ENCODE peak calls at places on chromosome 16, in seven cellular contexts. Z, D, V, F, Y, T and X are unnamed samples. For H3K27me3, the result is how much of the 10 kb centered on the place peaks cover.

GRCh38 chr16:7503688-7504087 is 171.0 kb downstream of the RBFOX1 start:
- DNase-seq in Y (no peak), T (no peak), D (no peak), V (no peak), Z (no peak), F (no peak), X (no peak)

GRCh38 chr16:49282690-49283375 is 1.2 kb upstream of the CBLN1 start:
- DNase-seq in Z (peak), Y (peak), T (no peak), F (no peak), D (no peak), V (no peak), X (no peak)

GRCh38 chr16:762595-763268 is 2.2 kb downstream of the MSLN start:
- DNase-seq in Y (no peak), Z (no peak), F (no peak), V (no peak), T (no peak), D (no peak), X (no peak)

GRCh38 chr16:35691057-35691456 is 2231.6 kb downstream of the TP53TG3F start:
- DNase-seq in Z (no peak), D (no peak), F (no peak), T (no peak), V (no peak), Y (no peak), X (no peak)

GRCh38 chr16:1299868-1300203 is 9.6 kb upstream of the UBE2I start:
- DNase-seq in Y (no peak), D (no peak), T (no peak), F (no peak), Z (no peak), V (no peak), X (no peak)

GRCh38 chr16:48053346-48053745 is 102.4 kb downstream of the ABCC12 start:
- DNase-seq in T (peak), F (no peak), Y (peak), Z (peak), D (no peak), V (no peak), X (no peak)

GRCh38 chr16:52578007-52578828 is 31.3 kb upstream of the TOX3 start:
- DNase-seq in Y (no peak), V (no peak), F (no peak), T (no peak), D (no peak), Z (no peak), X (no peak)

GRCh38 chr16:85088570-85089214 is 23.6 kb downstream of the CIBAR2 start:
- DNase-seq in T (no peak), Z (no peak), D (no peak), V (no peak), F (no peak), Y (no peak), X (no peak)

GRCh38 chr16:67598527-67598926 is 36.2 kb downstream of the CTCF start:
- DNase-seq in V (no peak), Z (no peak), T (no peak), D (no peak), Y (no peak), F (no peak), X (no peak)

GRCh38 chr16:88705746-88706287 is 391 bp downstream of the RNF166 start:
- DNase-seq in T (no peak), F (no peak), Y (no peak), D (no peak), Z (no peak), V (no peak), X (no peak)

GRCh38 chr16:73503093-73503492 is 455.2 kb upstream of the ZFHX3 start:
- DNase-seq in D (no peak), Y (no peak), T (no peak), Z (no peak), V (no peak), F (no peak), X (no peak)

GRCh38 chr16:80158766-80159165 is 382.0 kb upstream of the DYNLRB2 start:
- DNase-seq in F (no peak), Y (no peak), D (no peak), T (no peak), V (no peak), Z (no peak), X (no peak)

GRCh38 chr16:69494993-69495392 is 70.6 kb downstream of the CYB5B start:
- DNase-seq in V (no peak), F (no peak), D (no peak), Y (no peak), T (no peak), Z (peak), X (no peak)

GRCh38 chr16:69406780-69407331 is 17.6 kb upstream of the CYB5B start:
- DNase-seq in T (no peak), Y (no peak), D (no peak), Z (peak), V (no peak), F (no peak), X (no peak)

GRCh38 chr16:8957509-8958157 is 6.1 kb downstream of the USP7 start:
- DNase-seq in Z (no peak), T (no peak), Y (no peak), V (no peak), F (no peak), D (no peak), X (no peak)

GRCh38 chr16:57786632-57787518 is 15.4 kb downstream of the KIFC3 start:
- DNase-seq in F (no peak), T (peak), D (peak), Y (peak), Z (peak), V (peak), X (no peak)

GRCh38 chr16:23464196-23464595 is 11.2 kb upstream of the COG7 start:
- DNase-seq in Y (no peak), F (no peak), T (no peak), Z (peak), D (no peak), V (no peak), X (no peak)

GRCh38 chr16:3659200-3659599 is 4.7 kb downstream of the DNASE1 start:
- DNase-seq in Z (no peak), Y (no peak), D (no peak), F (no peak), V (no peak), T (no peak), X (no peak)

GRCh38 chr16:82071421-82071820 is 36.4 kb downstream of the HSD17B2 start:
- DNase-seq in Y (no peak), Z (no peak), V (no peak), F (no peak), T (no peak), D (no peak), X (no peak)

GRCh38 chr16:30369091-30369937 is 980 bp downstream of the TBC1D10B start:
- DNase-seq in D (peak), Y (no peak), Z (no peak), V (no peak), T (peak), F (no peak), X (no peak)

GRCh38 chr16:88067530-88068411 is 116.5 kb downstream of the BANP start:
- DNase-seq in F (no peak), Y (no peak), D (no peak), V (no peak), Z (no peak), T (peak), X (no peak)

GRCh38 chr16:8854298-8854948 is 14.4 kb downstream of the CARHSP1 start:
- DNase-seq in V (no peak), Y (no peak), F (no peak), T (no peak), D (no peak), Z (no peak), X (peak)

GRCh38 chr16:20348365-20349185 is 3.9 kb downstream of the UMOD start:
- DNase-seq in V (no peak), D (no peak), F (no peak), T (no peak), Z (peak), Y (no peak), X (no peak)

GRCh38 chr16:81242977-81243618 is 4.6 kb downstream of the BCO1 start:
- DNase-seq in F (no peak), T (no peak), D (no peak), Z (no peak), Y (no peak), V (no peak), X (no peak)

GRCh38 chr16:27214084-27214961 is 11.0 kb downstream of the KDM8 start:
- DNase-seq in T (peak), D (no peak), V (no peak), Y (no peak), F (no peak), Z (no peak), X (no peak)

GRCh38 chr16:51636913-51637743 is 486.1 kb upstream of the SALL1 start:
- DNase-seq in T (no peak), V (no peak), Y (no peak), Z (no peak), D (no peak), F (no peak), X (no peak)

GRCh38 chr16:27678955-27679354 is 129.0 kb downstream of the KATNIP start:
- DNase-seq in F (no peak), Y (no peak), V (no peak), T (no peak), D (no peak), Z (no peak), X (no peak)

GRCh38 chr16:8863594-8864424 is 5.0 kb downstream of the CARHSP1 start:
- DNase-seq in Y (peak), V (no peak), T (no peak), D (peak), Z (peak), F (no peak), X (no peak)

GRCh38 chr16:19071811-19072777 is 4.7 kb downstream of the COQ7 start:
- DNase-seq in Z (peak), F (no peak), T (no peak), D (peak), V (no peak), Y (peak), X (peak)

GRCh38 chr16:35798885-35799426 is 2339.5 kb downstream of the TP53TG3F start:
- DNase-seq in V (no peak), F (no peak), Y (peak), D (peak), T (no peak), Z (no peak), X (no peak)

GRCh38 chr16:89103781-89104180 is 10.1 kb downstream of the ACSF3 start:
- DNase-seq in Z (no peak), D (no peak), T (no peak), F (no peak), V (no peak), Y (no peak), X (no peak)

GRCh38 chr16:77304134-77304533 is 104.9 kb downstream of the SYCE1L start:
- DNase-seq in Z (no peak), V (no peak), F (no peak), D (no peak), T (no peak), Y (no peak), X (no peak)

GRCh38 chr16:5035909-5036227 is 2.1 kb upstream of the NAGPA start:
- DNase-seq in Y (no peak), Z (no peak), T (no peak), V (no peak), D (no peak), F (no peak), X (no peak)
- H3K27ac ChIP-seq in Y (no peak), Z (no peak), T (no peak), V (no peak), D (no peak), F (no peak), X (no peak)

GRCh38 chr16:86299882-86300490 is 210.3 kb upstream of the FOXF1 start:
- DNase-seq in F (no peak), Y (no peak), Z (no peak), T (no peak), V (no peak), D (no peak), X (no peak)

GRCh38 chr16:86296263-86296662 is 214.1 kb upstream of the FOXF1 start:
- DNase-seq in Z (no peak), V (no peak), T (no peak), Y (no peak), D (no peak), F (no peak), X (no peak)

GRCh38 chr16:86297391-86297790 is 212.9 kb upstream of the FOXF1 start:
- DNase-seq in Y (no peak), Z (no peak), F (no peak), V (no peak), T (no peak), D (no peak), X (no peak)

GRCh38 chr16:86300746-86301480 is 209.4 kb upstream of the FOXF1 start:
- DNase-seq in F (no peak), Z (no peak), T (no peak), D (no peak), Y (no peak), V (no peak), X (no peak)

GRCh38 chr16:86298166-86299131 is 211.9 kb upstream of the FOXF1 start:
- DNase-seq in V (peak), D (no peak), T (no peak), Y (no peak), F (no peak), Z (no peak), X (no peak)
- H3K27me3 ChIP-seq in V (under half), D (under half), T (under half), Y (half or more), F (under half), Z (under half), X (under half)

DNA sequence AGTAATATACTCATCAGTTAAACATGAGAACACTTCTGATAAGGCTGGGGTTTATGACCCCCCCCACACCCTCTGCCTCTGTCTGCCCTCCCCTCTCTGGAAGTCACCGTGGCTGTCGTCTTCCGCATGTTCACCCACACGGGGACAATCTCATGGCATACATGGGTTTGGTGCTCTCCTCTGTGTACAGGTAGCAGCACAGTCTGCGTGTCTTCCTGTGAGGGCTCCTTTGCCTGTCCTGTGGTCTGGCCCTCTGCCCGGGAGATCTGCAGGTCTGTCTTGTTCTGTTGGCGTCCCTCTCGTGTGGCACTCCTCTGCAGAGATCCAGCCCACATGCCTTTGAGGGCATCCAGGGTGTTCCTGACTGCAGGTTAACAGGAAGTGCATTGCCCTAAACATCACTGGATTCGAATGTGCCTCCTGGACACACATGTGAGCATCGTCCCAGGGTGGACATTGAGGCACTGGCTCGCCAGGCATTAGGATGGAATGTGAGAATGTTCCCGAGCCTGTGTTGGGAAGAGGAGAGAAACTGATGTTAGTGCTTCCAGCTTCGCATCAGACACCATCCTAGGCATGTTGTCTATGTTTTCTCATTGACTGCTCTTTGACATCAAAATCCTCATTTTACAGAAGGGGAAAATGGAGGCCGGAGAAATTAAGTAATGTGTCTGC is 54.5 kb downstream of the NKD1 start:
- DNase-seq in Y (no peak), D (no peak), V (no peak), F (no peak), Z (no peak), T (no peak), X (peak)
- H3K27ac ChIP-seq in Y (no peak), D (no peak), V (peak), F (peak), Z (peak), T (peak), X (no peak)

GRCh38 chr16:56671706-56672105 is 2.1 kb downstream of the MT1H start:
- DNase-seq in Y (no peak), T (no peak), D (no peak), Z (peak), V (no peak), F (no peak), X (no peak)
- H3K27me3 ChIP-seq in Y (half or more), T (under half), D (under half), Z (under half), V (under half), F (under half), X (under half)

GRCh38 chr16:75289189-75289588 is 37.8 kb upstream of the BCAR1 start:
- DNase-seq in F (no peak), Y (no peak), V (no peak), T (no peak), D (peak), Z (no peak), X (no peak)

GRCh38 chr16:75288596-75289120 is 37.2 kb upstream of the BCAR1 start:
- DNase-seq in Z (no peak), V (no peak), T (no peak), D (no peak), Y (peak), F (no peak), X (peak)

GRCh38 chr16:75286996-75287395 is 35.6 kb upstream of the BCAR1 start:
- DNase-seq in Y (no peak), Z (no peak), V (no peak), F (no peak), T (no peak), D (no peak), X (no peak)

GRCh38 chr16:75288181-75288580 is 36.8 kb upstream of the BCAR1 start:
- DNase-seq in V (no peak), Y (no peak), D (no peak), F (no peak), T (no peak), Z (peak), X (no peak)

GRCh38 chr16:75287708-75288107 is 36.3 kb upstream of the BCAR1 start:
- DNase-seq in F (no peak), T (no peak), D (no peak), Z (peak), V (no peak), Y (no peak), X (no peak)
- H3K27ac ChIP-seq in F (no peak), T (no peak), D (no peak), Z (peak), V (no peak), Y (no peak), X (no peak)

DNA sequence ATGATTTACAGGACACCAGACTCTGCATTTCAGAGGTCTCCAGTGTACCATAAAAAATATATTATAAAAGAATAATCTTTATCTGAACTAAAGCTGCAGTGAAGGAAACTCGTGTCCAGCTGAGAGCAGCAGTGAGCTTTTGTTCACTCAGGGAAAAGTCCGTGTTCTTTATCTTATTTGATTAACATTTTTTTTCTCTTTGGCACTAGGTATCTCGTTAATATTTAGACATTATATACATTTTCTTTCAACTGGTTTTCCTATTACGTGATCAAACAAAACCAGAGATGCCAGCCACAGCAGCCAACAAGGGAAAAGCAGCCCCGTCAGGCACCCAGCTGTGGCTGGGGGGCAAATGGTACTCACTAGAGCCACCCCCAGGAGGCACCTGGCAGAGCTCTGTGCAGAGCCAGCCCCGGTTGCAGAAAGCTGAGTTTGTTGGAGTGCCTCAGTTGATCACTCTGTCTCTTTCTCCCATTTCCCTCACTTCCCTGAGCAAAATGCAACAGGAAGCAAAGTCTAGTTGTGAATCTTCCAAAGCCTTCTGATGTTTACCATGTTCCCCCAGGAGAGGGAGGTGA is 1.1 kb upstream of the HS3ST4 start:
- DNase-seq in D (no peak), Z (no peak), V (no peak), F (no peak), T (no peak), Y (no peak), X (no peak)
- H3K27me3 ChIP-seq in D (under half), Z (under half), V (under half), F (under half), T (under half), Y (half or more), X (under half)

GRCh38 chr16:15816228-15816627 is 40.6 kb downstream of the MYH11 start:
- DNase-seq in Y (no peak), V (no peak), Z (no peak), D (no peak), T (no peak), F (no peak), X (no peak)
- H3K27ac ChIP-seq in Y (no peak), V (peak), Z (no peak), D (no peak), T (no peak), F (peak), X (no peak)

GRCh38 chr16:54283735-54284318 is 2.8 kb downstream of the IRX3 start:
- DNase-seq in T (no peak), Y (no peak), D (no peak), Z (no peak), F (no peak), V (no peak), X (no peak)
- H3K27me3 ChIP-seq in T (under half), Y (half or more), D (under half), Z (under half), F (under half), V (under half), X (under half)